ENCODE peak calls at places on chromosomes 5 and 9, in five cellular contexts. K is GM12878, Z is HepG2, D is A549, F is upper lobe of left lung. X is an unnamed sample.
A peak's percentile ranks its signal among the peaks of the same experiment; 100 is the strongest.

GRCh38 chr9:93326056-93326455 is 125.4 kb upstream of the FAM120A start:
- ATAC-seq in K (no peak), Z (no peak), D (peak; percentile 53), F (no peak), X (no peak)

GRCh38 chr9:8430945-8431344 is 631.4 kb upstream of the DMAC1 start:
- ATAC-seq in K (no peak), Z (no peak), D (no peak), F (no peak), X (no peak)

GRCh38 chr5:32042571-32042970 is 131.5 kb downstream of the GOLPH3 start:
- ATAC-seq in K (no peak), Z (no peak), D (no peak), F (peak; percentile 16), X (peak; percentile 55)

GRCh38 chr5:91639744-91640143 is 256.6 kb upstream of the ARRDC3 start:
- ATAC-seq in K (no peak), Z (no peak), D (no peak), F (no peak), X (no peak)

GRCh38 chr5:133662578-133662977 is 50.2 kb upstream of the FSTL4 start:
- ATAC-seq in K (no peak), Z (no peak), D (no peak), F (no peak), X (no peak)

GRCh38 chr5:17260549-17260948 is 43.1 kb downstream of the BASP1 start:
- ATAC-seq in K (no peak), Z (no peak), D (no peak), F (no peak), X (no peak)

GRCh38 chr5:175688352-175689146 is 30.7 kb downstream of the HRH2 start:
- ATAC-seq in K (no peak), Z (no peak), D (no peak), F (no peak), X (no peak)

GRCh38 chr9:95226921-95227320 is 90.6 kb downstream of the FANCC start:
- ATAC-seq in K (no peak), Z (peak; percentile 42), D (peak; percentile 35), F (no peak), X (no peak)

GRCh38 chr9:4287886-4288588 is 11.8 kb downstream of the GLIS3 start:
- ATAC-seq in K (no peak), Z (no peak), D (no peak), F (no peak), X (no peak)

GRCh38 chr9:12889402-12890106 is 114.7 kb downstream of the LURAP1L start:
- ATAC-seq in K (no peak), Z (no peak), D (no peak), F (no peak), X (no peak)

GRCh38 chr5:65779643-65780042 is 57.6 kb downstream of the NLN start:
- ATAC-seq in K (peak; percentile 77), Z (no peak), D (no peak), F (no peak), X (no peak)

GRCh38 chr9:88989961-88990570 is 1.2 kb upstream of the S1PR3 start:
- ATAC-seq in K (no peak), Z (no peak), D (no peak), F (no peak), X (no peak)

GRCh38 chr5:67474597-67475238 is 278.1 kb upstream of the CD180 start:
- ATAC-seq in K (no peak), Z (no peak), D (no peak), F (no peak), X (no peak)

GRCh38 chr5:79011219-79011836 is 26.2 kb upstream of the ARSB start:
- ATAC-seq in K (peak; percentile 52), Z (peak; percentile 74), D (peak; percentile 78), F (no peak), X (no peak)

GRCh38 chr9:105877719-105878118 is 183.4 kb downstream of the TMEM38B start:
- ATAC-seq in K (peak; percentile 50), Z (no peak), D (no peak), F (no peak), X (no peak)

GRCh38 chr9:92369075-92369474 is 35.3 kb downstream of the OGN start:
- ATAC-seq in K (no peak), Z (no peak), D (no peak), F (no peak), X (no peak)

GRCh38 chr9:96025995-96026572 is 150.6 kb downstream of the ERCC6L2 start:
- ATAC-seq in K (no peak), Z (no peak), D (no peak), F (no peak), X (no peak)

GRCh38 chr5:56415356-56415765 is 182.2 kb upstream of the ANKRD55 start:
- ATAC-seq in K (peak; percentile 84), Z (no peak), D (peak; percentile 48), F (peak; percentile 84), X (peak; percentile 78)

GRCh38 chr9:125659201-125659840 is 47.7 kb downstream of the MAPKAP1 start:
- ATAC-seq in K (peak; percentile 28), Z (no peak), D (no peak), F (no peak), X (no peak)

GRCh38 chr9:123069010-123069481 is 35.6 kb downstream of the GPR21 start:
- ATAC-seq in K (no peak), Z (no peak), D (no peak), F (no peak), X (no peak)

GRCh38 chr9:69513291-69513690 is 158.9 kb downstream of the APBA1 start:
- ATAC-seq in K (no peak), Z (no peak), D (no peak), F (no peak), X (no peak)

GRCh38 chr5:78328585-78329173 is 31.7 kb upstream of the SCAMP1 start:
- ATAC-seq in K (peak; percentile 30), Z (no peak), D (no peak), F (no peak), X (no peak)

GRCh38 chr9:93039976-93040375 is 18.5 kb upstream of the SUSD3 start:
- ATAC-seq in K (no peak), Z (no peak), D (no peak), F (no peak), X (no peak)

GRCh38 chr9:33106827-33107621 is 30.6 kb upstream of the SMU1 start:
- ATAC-seq in K (peak; percentile 35), Z (peak; percentile 24), D (peak; percentile 10), F (peak; percentile 77), X (peak; percentile 57)

GRCh38 chr9:12775963-12776774 is 1.3 kb downstream of the LURAP1L start:
- ATAC-seq in K (peak; percentile 90), Z (peak; percentile 93), D (peak; percentile 94), F (peak; percentile 93), X (peak; percentile 89)

DNA sequence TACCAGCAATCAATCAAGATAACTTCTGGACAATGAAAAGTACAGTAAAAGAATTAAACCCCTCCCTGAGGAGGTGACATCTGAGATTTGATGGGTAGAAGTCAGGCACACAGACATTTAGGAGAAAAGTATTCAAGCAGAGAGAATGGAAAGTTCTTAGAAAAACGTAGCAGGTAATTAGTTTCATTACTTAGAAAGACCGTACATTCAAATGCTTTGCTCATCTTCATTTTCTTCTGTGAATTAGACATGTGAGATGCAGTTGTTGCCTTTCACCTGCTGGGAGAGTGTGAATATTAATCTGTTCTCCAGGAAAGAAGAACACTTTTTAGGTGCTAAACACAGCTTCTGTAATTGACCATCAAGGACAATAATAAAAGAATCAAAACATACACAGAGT is 71.3 kb upstream of the PPP1R2B start:
- ATAC-seq in K (no peak), Z (no peak), D (no peak), F (no peak), X (no peak)
- TF ChIP-seq EP300 in K (no peak), Z (no peak), D (no peak), F (no peak), X (no peak)

DNA sequence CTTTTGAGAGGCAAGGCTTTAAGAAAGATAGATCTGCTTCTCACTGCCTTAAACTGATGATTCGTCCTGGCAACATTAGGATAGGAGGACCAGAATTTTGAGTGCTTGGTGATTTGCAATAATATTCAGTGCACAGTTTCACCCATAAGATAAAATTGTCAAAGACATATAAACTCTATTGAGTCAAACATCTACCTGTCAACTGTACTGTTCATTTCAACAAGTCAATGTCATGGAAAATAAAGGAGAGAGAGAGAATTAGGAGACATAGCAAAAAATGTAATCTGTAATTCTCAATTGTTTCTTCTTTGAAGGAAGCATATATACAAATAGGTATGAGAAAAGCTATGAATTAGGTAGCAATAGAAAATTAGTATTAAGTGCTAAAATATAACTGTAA is 237.2 kb downstream of the CDH12 start:
- ATAC-seq in K (no peak), Z (no peak), D (no peak), F (no peak), X (no peak)
- TF ChIP-seq EP300 in K (no peak), Z (no peak), D (no peak), F (no peak), X (no peak)

GRCh38 chr5:38164776-38165399 is 93.5 kb upstream of the EGFLAM start:
- ATAC-seq in K (no peak), Z (peak; percentile 92), D (no peak), F (no peak), X (no peak)

GRCh38 chr5:38166832-38167231 is 91.5 kb upstream of the EGFLAM start:
- ATAC-seq in K (no peak), Z (no peak), D (no peak), F (no peak), X (no peak)

GRCh38 chr5:38165435-38165834 is 92.9 kb upstream of the EGFLAM start:
- ATAC-seq in K (no peak), Z (no peak), D (no peak), F (no peak), X (no peak)

GRCh38 chr5:38168029-38168428 is 90.3 kb upstream of the EGFLAM start:
- ATAC-seq in K (no peak), Z (no peak), D (no peak), F (no peak), X (no peak)

DNA sequence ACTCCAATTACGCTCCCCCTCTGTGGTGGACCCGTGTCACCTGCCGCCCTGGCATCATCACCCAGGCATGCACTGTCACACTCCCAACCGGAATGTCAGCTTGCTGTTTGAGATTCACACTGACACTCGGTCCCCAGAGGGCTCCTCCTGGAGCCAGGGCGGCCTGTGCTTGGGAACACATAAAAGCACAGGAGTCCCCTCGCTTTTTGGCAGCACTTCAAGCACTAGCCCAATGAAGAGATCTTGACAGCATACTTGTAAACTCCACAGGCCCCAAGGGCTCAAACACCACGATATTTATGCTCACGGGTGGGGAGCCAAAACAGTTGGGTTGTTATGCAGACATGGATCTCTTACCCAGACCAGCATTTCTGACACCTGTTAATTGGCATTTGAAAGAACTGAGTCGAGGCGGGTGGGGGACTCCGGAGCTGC is 90.8 kb upstream of the EGFLAM start:
- ATAC-seq in K (no peak), Z (no peak), D (no peak), F (no peak), X (no peak)
- TF ChIP-seq EP300 in K (no peak), Z (no peak), D (no peak), F (no peak), X (no peak)

DNA sequence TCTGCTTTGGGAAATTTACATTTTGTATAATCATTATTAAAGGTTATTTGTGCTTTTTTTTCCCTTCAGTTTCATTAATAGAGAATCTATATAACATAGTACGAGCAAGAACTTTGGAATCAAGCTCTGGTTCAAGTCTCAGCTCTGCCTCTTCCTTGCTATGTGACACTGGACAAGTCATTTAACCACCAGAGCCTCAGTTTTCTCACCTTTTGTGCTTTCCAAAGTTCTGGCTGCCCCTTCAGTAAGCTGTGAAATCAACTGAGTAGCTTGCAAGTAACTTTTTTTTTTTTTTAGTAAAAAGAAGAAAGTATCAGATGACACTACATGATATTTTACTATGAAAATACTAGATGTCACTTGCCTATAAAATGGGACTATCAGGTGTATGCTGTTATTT is 118.1 kb downstream of the NR6A1 start:
- ATAC-seq in K (no peak), Z (no peak), D (no peak), F (no peak), X (no peak)
- TF ChIP-seq EP300 in K (no peak), Z (no peak), D (no peak), F (no peak), X (no peak)

GRCh38 chr5:112860929-112861637 is at the start of gene SRP19:
- ATAC-seq in K (peak; percentile 96), Z (peak; percentile 96), D (peak; percentile 97), F (peak; percentile 97), X (peak; percentile 99)
- TF ChIP-seq EP300 in K (no peak), Z (peak; percentile 79), D (no peak), F (no peak), X (no peak)

X was measured in gastroesophageal sphincter.